ENCODE peak calls at places on chromosomes 1 and 21, in five cellular contexts. W, T, G, U and Y are unnamed samples.

GRCh38 chr1:232982238-232982944 is 32.0 kb downstream of the NTPCR start:
- DNase-seq in W (peak), T (no peak), G (no peak), U (no peak), Y (no peak)

GRCh38 chr1:200564319-200564718 is 56.2 kb downstream of the KIF14 start:
- DNase-seq in W (no peak), T (no peak), G (no peak), U (no peak), Y (no peak)

GRCh38 chr1:212292250-212292924 is 7.2 kb downstream of the PPP2R5A start:
- DNase-seq in W (no peak), T (no peak), G (no peak), U (no peak), Y (no peak)

GRCh38 chr1:206864939-206865671 is at the start of gene IL20:
- DNase-seq in W (peak), T (no peak), G (peak), U (peak), Y (peak)

GRCh38 chr1:186620951-186621350 is 59.3 kb downstream of the PTGS2 start:
- DNase-seq in W (no peak), T (no peak), G (no peak), U (no peak), Y (no peak)

GRCh38 chr1:55522353-55522903 is 307.3 kb upstream of the USP24 start:
- DNase-seq in W (no peak), T (no peak), G (no peak), U (no peak), Y (no peak)

GRCh38 chr21:33734326-33734725 is 92.0 kb downstream of the ITSN1 start:
- DNase-seq in W (no peak), T (no peak), G (no peak), U (no peak), Y (no peak)

GRCh38 chr1:43773821-43774220 is 66.5 kb downstream of the ST3GAL3 start:
- DNase-seq in W (no peak), T (no peak), G (no peak), U (no peak), Y (no peak)

GRCh38 chr1:70140894-70141293 is 64.5 kb downstream of the LRRC40 start:
- DNase-seq in W (no peak), T (no peak), G (no peak), U (no peak), Y (no peak)

GRCh38 chr1:246142320-246142893 is 364.7 kb downstream of the SMYD3 start:
- DNase-seq in W (no peak), T (no peak), G (no peak), U (peak), Y (no peak)

GRCh38 chr1:38529337-38529860 is 330.2 kb downstream of the RRAGC start:
- DNase-seq in W (no peak), T (no peak), G (no peak), U (no peak), Y (no peak)

GRCh38 chr1:94070746-94071318 is 50.1 kb downstream of the ABCA4 start:
- DNase-seq in W (no peak), T (no peak), G (no peak), U (no peak), Y (no peak)

GRCh38 chr1:47529520-47530098 is 91.8 kb downstream of the FOXD2 start:
- DNase-seq in W (no peak), T (no peak), G (no peak), U (no peak), Y (no peak)

GRCh38 chr1:60762176-60762575 is 320.2 kb upstream of the NFIA start:
- DNase-seq in W (no peak), T (no peak), G (no peak), U (no peak), Y (no peak)

GRCh38 chr1:101112051-101112770 is 86.6 kb upstream of the DPH5 start:
- DNase-seq in W (no peak), T (no peak), G (peak), U (peak), Y (peak)

GRCh38 chr1:239805888-239806772 is 285.6 kb upstream of the FMN2 start:
- DNase-seq in W (no peak), T (no peak), G (no peak), U (no peak), Y (no peak)

GRCh38 chr1:110212165-110213142 is 2.3 kb downstream of the KCNC4 start:
- DNase-seq in W (no peak), T (no peak), G (no peak), U (no peak), Y (no peak)

GRCh38 chr1:118116909-118117308 is 68.1 kb downstream of the SPAG17 start:
- DNase-seq in W (no peak), T (no peak), G (no peak), U (no peak), Y (no peak)

GRCh38 chr1:159009287-159009686 is 420 bp upstream of the IFI16 start:
- DNase-seq in W (no peak), T (no peak), G (no peak), U (no peak), Y (no peak)

GRCh38 chr21:33915368-33916199 is at the start of gene ATP5PO:
- DNase-seq in W (peak), T (peak), G (peak), U (peak), Y (peak)

GRCh38 chr1:77538956-77539509 is 143.4 kb downstream of the ZZZ3 start:
- DNase-seq in W (no peak), T (no peak), G (no peak), U (no peak), Y (peak)

GRCh38 chr1:92446546-92446945 is 40.2 kb downstream of the GFI1 start:
- DNase-seq in W (no peak), T (no peak), G (no peak), U (peak), Y (no peak)

GRCh38 chr1:242842094-242842493 is 317.6 kb upstream of the PLD5 start:
- DNase-seq in W (no peak), T (no peak), G (no peak), U (no peak), Y (no peak)

GRCh38 chr21:38388219-38388618 is 110.1 kb downstream of the ERG start:
- DNase-seq in W (no peak), T (peak), G (no peak), U (no peak), Y (no peak)

GRCh38 chr1:230267338-230268065 is 158.6 kb downstream of the PGBD5 start:
- DNase-seq in W (peak), T (no peak), G (no peak), U (no peak), Y (no peak)

GRCh38 chr1:51189421-51190073 is 46.5 kb upstream of the RNF11 start:
- DNase-seq in W (peak), T (no peak), G (peak), U (peak), Y (peak)

GRCh38 chr21:14361958-14362357 is 21.0 kb downstream of the HSPA13 start:
- DNase-seq in W (no peak), T (no peak), G (no peak), U (no peak), Y (no peak)

GRCh38 chr1:204369006-204369726 is 9.4 kb upstream of the PLEKHA6 start:
- DNase-seq in W (no peak), T (no peak), G (no peak), U (no peak), Y (no peak)
- TF ChIP-seq POLR2AphosphoS5 in W (no peak), T (no peak), G (no peak), U (no peak), Y (no peak)

GRCh38 chr1:156849151-156849496 is 9.8 kb downstream of the INSRR start:
- DNase-seq in W (no peak), T (no peak), G (no peak), U (no peak), Y (no peak)
- H3K4me3 ChIP-seq in W (peak), T (no peak), G (no peak), U (no peak), Y (no peak)

DNA sequence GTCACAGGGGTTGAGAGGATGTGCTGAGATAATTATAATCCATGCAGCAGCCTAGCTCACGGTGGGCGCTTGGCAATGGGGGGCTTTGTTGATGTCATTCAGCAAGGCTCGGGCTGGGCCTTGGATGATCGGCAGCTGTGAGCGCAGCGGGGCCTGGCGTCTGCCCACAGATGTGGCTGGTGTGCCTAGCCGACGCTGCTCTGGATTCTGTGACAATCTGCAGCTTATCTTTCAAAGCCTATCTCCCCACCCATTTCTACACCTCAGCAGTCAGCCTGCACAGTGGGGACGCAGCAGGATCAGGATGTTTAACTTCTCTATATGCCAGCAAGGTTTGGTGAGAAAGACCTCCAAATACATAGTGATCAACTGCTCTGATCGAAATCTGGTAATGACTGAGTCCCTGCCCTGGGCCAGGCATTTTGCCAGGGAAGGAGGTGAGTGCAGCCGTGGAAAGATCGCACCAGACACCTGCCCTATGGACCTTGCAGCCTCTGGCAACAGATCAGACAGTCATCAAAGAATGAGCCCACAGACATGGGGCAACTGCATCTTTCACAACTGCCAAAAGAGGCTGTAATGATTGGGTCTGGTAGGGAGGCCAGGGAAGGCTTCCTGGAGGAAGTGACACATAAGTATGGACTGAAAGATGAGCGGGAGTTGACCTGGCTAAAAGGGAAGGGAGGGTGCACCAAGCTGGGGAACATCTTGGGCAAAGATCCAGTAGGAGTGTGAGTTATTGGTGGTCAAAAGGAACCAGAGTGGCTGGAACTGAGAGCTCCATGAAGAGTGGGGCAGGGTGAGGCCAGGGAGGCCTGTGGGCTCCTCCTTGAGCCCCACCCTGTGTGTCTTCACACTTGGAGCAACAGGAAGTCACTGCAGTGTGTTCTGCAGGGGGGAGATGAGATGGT is 35.3 kb downstream of the EPHB2 start:
- DNase-seq in W (no peak), T (no peak), G (peak), U (no peak), Y (peak)
- TF ChIP-seq EP300 in W (no peak), T (no peak), G (no peak), U (no peak), Y (no peak)

DNA sequence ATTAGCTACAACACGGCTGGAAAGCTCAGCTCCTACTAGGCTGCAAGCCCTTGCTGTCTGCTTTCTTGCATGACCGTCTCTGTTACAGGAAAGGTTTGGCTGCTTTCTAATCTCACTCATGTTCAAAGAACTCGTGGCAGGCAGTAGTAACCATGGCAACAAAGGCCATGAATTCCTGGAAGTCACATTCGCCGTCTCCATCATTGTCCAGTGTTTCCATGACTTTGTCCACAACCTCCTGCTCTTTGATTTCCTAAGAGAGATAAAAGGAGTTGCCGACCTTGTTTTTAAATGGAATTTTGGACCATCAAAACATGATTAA is 5.7 kb downstream of the S100B start:
- DNase-seq in W (no peak), T (no peak), G (no peak), U (peak), Y (no peak)
- TF ChIP-seq POLR2AphosphoS5 in W (no peak), T (peak), G (no peak), U (no peak), Y (no peak)

GRCh38 chr1:218394416-218394815 is 49.3 kb downstream of the TGFB2 start:
- DNase-seq in W (no peak), T (no peak), G (no peak), U (no peak), Y (no peak)
- H3K4me3 ChIP-seq in W (no peak), T (no peak), G (no peak), U (no peak), Y (no peak)

DNA sequence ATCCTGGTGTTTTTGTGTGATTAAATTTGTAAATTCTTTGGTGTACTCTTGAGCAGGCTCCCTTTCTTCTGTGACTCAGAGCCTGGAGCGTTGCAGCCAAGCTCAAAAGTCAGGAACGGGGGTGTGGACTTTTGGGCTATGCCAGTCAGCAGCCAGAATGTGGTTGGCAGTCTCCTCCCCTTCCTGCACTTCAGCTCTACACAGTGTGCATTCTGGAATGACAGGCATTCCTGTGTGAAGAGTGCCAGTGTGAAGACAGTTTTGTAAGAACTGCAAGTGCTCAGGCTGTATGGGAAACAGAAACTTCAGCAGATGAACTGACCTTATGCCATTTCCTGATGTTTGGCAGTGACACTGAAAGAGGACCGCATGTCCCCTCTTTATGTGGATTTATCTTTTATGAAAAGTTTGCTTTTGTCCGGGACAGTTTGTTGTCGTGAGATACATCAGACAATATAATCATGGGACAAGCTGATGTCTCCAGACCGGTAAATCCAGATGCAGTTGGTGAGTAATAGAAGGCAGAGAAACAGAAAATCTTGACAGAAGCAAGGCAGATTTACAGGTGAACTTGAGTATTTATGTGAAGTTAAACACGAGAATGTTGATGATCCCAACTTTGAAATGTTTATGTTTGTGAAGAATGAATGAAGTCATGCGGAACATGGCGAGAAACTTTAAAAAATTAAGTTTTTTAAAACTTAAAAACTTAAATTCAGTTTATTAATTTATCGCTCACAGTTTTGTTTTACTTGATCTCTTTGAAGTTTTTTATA is 67.7 kb upstream of the RCC1 start:
- DNase-seq in W (peak), T (peak), G (peak), U (peak), Y (peak)
- TF ChIP-seq EP300 in W (no peak), T (no peak), G (no peak), U (no peak), Y (no peak)

GRCh38 chr1:167676916-167677848 is 44.6 kb upstream of the MPZL1 start:
- DNase-seq in W (no peak), T (no peak), G (no peak), U (no peak), Y (no peak)
- TF ChIP-seq POLR2AphosphoS5 in W (no peak), T (no peak), G (no peak), U (no peak), Y (no peak)